ENCODE peak calls at places on chromosomes 3 and 15, in ten cellular contexts. Q is left ventricle myocardium inferior; U is neural crest cell; F is endothelial cell; J is Calu3; C is hepatocyte; V is activated CD8-positive, alpha-beta T cell treated with anti-CD3 and anti-CD28 coated beads for 36 hours; N is fibroblast of mammary gland; B is heart left ventricle; D is fibroblast of lung. K is an unnamed sample.

GRCh38 chr3:18447720-18448119 is 22.6 kb upstream of the SATB1 start:
- DNase-seq in Q (no peak), U (no peak), F (no peak), J (no peak), C (no peak), V (peak; percentile 20), N (no peak), B (no peak), D (no peak), K (no peak)

GRCh38 chr3:64341355-64341754 is 116.1 kb upstream of the PRICKLE2 start:
- DNase-seq in Q (no peak), U (no peak), F (no peak), J (no peak), C (peak; percentile 18), V (no peak), N (peak; percentile 82), B (no peak), D (no peak), K (no peak)

GRCh38 chr3:52248165-52248541 is 2.6 kb downstream of the PPM1M start:
- DNase-seq in Q (no peak), U (no peak), F (no peak), J (no peak), C (no peak), V (no peak), N (no peak), B (no peak), D (no peak), K (no peak)

GRCh38 chr3:148280623-148281242 is 417.0 kb upstream of the AGTR1 start:
- DNase-seq in Q (no peak), U (no peak), F (no peak), J (no peak), C (no peak), V (no peak), N (no peak), B (no peak), D (no peak), K (no peak)

GRCh38 chr3:156174229-156174847 is 54.0 kb downstream of the KCNAB1 start:
- DNase-seq in Q (no peak), U (no peak), F (no peak), J (no peak), C (peak; percentile 34), V (no peak), N (peak; percentile 71), B (no peak), D (peak; percentile 36), K (no peak)

GRCh38 chr3:82461049-82461889 is 699.8 kb upstream of the GBE1 start:
- DNase-seq in Q (no peak), U (no peak), F (no peak), J (no peak), C (no peak), V (no peak), N (no peak), B (no peak), D (no peak), K (no peak)

GRCh38 chr3:8156138-8156537 is 345.5 kb upstream of the LMCD1 start:
- DNase-seq in Q (no peak), U (no peak), F (no peak), J (no peak), C (no peak), V (no peak), N (no peak), B (no peak), D (no peak), K (no peak)

GRCh38 chr15:81052046-81052445 is 51.3 kb downstream of the TLNRD1 start:
- DNase-seq in Q (no peak), U (no peak), F (no peak), J (no peak), C (no peak), V (no peak), N (no peak), B (no peak), D (no peak), K (no peak)

GRCh38 chr3:72254483-72254882 is 469.5 kb upstream of the PROK2 start:
- DNase-seq in Q (no peak), U (no peak), F (no peak), J (no peak), C (no peak), V (no peak), N (no peak), B (no peak), D (no peak), K (no peak)

GRCh38 chr3:72258786-72259185 is 473.8 kb upstream of the PROK2 start:
- DNase-seq in Q (no peak), U (no peak), F (peak; percentile 26), J (no peak), C (no peak), V (peak; percentile 7), N (no peak), B (no peak), D (no peak), K (no peak)

GRCh38 chr3:72255191-72255590 is 470.2 kb upstream of the PROK2 start:
- DNase-seq in Q (no peak), U (no peak), F (no peak), J (no peak), C (peak; percentile 40), V (no peak), N (peak; percentile 31), B (peak; percentile 46), D (peak; percentile 41), K (no peak)

GRCh38 chr3:72258366-72258765 is 473.4 kb upstream of the PROK2 start:
- DNase-seq in Q (no peak), U (no peak), F (no peak), J (no peak), C (no peak), V (no peak), N (no peak), B (no peak), D (no peak), K (no peak)

DNA sequence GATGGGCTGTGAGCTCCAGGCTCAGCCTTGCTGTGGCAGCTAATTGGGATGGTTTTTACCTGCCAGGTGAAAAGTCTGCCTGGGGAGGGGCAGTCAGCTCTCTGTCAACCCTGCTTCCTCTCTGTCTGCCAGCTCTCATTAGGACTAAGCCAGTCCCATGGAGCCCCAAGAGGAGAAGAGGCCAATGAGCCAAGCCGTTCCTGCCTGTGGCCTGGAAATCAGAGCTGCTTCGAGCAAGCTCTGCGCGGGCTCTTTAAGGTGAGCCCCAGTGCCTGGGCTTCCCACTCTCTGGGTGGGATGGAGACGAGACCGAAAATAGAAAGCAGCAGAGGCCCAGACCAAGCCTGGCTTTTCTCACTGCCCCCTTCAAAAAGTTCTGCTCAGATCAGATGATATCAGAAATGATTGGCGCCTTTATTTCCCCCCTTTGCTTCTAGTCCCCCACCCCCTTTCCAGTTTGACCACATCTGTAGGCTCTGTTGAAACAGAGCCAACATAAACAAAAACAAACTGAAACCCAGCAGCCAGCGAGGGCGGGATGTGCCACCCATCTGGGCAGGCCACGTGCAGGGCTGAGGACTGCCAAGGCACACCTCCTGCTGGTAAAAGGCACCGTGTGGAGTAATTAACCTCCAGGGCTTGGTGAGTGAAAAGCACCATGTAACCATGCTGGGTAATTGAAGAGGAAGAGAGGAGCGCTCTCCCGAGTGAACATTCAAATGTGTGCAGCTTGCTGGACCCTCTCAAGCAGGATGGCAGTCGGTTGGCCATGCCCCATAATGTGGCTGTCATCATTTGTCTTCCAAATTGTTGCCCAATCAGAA is 471.0 kb upstream of the PROK2 start:
- DNase-seq in Q (peak; percentile 50), U (no peak), F (no peak), J (peak; percentile 58), C (peak; percentile 48), V (peak; percentile 43), N (no peak), B (peak; percentile 75), D (peak; percentile 55), K (no peak)
- TF ChIP-seq CTCF in Q (no peak), U (no peak), F (no peak), J (no peak), C (peak; percentile 6), V (no peak), N (no peak), B (no peak), D (no peak), K (no peak)

DNA sequence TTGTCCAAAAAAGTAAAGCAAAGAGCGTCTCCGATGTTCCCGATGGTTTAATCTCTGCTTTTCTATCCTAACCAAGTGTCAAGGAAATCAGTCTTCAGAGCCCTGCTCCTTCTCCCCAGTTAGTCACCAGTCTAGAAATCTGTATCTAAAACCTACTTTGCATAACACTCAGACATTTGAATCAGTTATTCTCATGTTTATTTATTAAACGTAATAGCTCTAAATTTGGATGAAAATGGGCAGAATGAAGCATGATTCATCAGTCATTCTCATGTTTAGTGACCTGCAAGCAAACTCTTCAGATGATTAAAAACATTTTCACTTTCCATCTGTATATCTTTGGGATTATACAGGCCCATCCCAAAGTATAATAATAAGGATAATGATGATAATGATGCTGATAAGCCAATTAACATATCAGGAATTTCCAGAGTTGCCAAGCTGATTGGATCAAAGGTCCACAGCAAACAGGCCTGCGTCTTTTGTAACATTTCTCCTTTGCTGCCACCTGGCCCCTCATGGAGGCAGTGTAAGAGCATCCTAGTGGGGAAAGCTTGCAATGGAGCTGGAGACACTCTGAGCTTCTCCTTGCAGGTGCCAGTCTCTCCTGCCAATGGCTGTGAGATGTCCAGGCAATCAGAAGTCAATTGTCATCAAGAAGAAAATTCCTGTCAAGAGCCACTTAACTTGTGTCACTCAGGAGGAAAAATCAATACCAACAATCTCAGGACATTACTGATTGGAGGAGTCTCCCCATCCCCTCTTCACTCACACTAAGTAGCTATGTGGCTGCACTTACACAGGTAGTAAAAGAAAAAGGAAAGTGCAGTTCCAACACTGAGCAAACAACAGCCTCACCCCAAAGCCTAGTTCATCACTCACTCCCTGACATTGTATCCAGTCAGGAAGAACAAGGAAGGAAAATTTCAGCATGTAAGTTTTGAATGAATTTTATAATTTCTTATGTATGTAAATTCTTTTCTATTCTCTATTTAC is 273.7 kb downstream of the IGSF11 start:
- DNase-seq in Q (no peak), U (no peak), F (no peak), J (peak; percentile 4), C (peak; percentile 16), V (no peak), N (no peak), B (no peak), D (peak; percentile 8), K (no peak)
- TF ChIP-seq CTCF in Q (no peak), U (peak; percentile 21), F (no peak), J (no peak), C (no peak), V (no peak), N (no peak), B (no peak), D (no peak), K (peak; percentile 13)

DNA sequence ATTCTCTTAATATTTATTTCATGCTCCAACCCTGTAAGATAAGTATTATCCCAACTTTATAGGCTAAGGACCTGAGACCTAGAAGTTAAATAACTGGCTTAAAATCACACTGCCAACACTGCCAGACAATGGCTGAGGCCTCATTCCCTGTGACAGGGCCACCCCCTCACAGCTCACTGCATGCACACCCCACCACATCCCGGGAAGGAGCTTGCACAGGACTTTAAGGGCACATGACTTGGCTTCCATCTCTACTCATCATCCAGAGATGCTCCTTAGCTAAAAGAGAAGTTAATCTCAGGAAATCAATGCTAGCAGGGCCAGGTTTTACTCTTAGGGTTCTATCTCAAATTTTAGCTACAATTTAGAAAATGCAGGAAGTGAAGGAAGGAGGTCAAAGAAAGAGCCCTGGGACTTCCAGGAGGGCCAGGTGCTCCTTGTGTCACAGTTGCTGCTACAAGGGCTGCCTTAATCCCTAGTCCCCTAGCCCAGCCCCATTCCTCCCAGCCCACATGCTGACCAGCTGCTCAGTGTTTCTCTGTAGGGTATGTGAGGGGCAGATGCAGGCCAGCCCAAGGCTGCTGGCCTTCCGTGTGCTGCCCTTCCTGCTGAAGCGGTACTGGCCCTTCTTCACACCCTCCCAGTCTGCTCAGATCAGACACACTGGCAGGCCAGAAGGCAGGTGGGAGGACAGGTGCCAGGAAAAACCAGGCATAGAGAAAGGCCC is 53.5 kb downstream of the WWTR1 start:
- DNase-seq in Q (no peak), U (no peak), F (no peak), J (no peak), C (no peak), V (no peak), N (peak; percentile 49), B (no peak), D (no peak), K (no peak)
- TF ChIP-seq CTCF in Q (no peak), U (no peak), F (no peak), J (no peak), C (no peak), V (no peak), N (no peak), B (no peak), D (no peak), K (no peak)

DNA sequence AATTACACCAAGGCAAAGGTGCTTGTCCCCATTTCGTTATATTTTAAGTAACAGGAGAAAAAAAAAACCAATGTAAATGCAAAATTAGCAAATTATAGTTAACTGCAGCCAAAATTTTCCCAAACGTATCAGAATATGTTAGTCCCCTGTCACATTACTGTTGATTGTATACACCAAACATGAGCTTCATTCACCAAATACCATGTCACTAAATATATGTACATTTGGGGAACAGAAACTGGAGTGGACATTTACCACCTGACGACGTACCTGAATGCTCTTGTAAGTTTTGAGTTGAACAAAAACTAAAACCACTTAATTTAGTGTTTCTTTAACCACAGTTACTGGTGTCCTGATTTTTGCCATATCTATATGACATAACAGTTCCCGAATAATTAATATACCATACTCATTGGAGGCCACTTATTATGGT is 3.3 kb upstream of the FOXP1 start:
- DNase-seq in Q (no peak), U (no peak), F (no peak), J (no peak), C (no peak), V (no peak), N (no peak), B (no peak), D (no peak), K (no peak)
- TF ChIP-seq CTCF in Q (no peak), U (peak; percentile 21), F (peak; percentile 17), J (no peak), C (no peak), V (peak; percentile 29), N (no peak), B (no peak), D (no peak), K (no peak)